ENCODE peak calls at places on chromosomes 3 and 15, in seven cellular contexts. Z is aorta; H is ELR; Y is iPS DF 6.9; K is stimulated activated CD4-positive, alpha-beta T cell treated with anti-CD3 and anti-CD28 coated beads, TNF-alpha, amount 100 ng/mL, for 24 hours; T is Jurkat, Clone E6-1; U is endodermal cell. J is an unnamed sample.
A peak's percentile ranks its signal among the peaks of the same experiment; 100 is the strongest.

GRCh38 chr3:152459572-152459971 is 190.8 kb downstream of the MBNL1 start:
- DNase-seq in Z (no peak), H (no peak), Y (no peak), K (no peak), T (no peak), U (no peak), J (no peak)

GRCh38 chr3:14457999-14458398 is 55.6 kb downstream of the SLC6A6 start:
- DNase-seq in Z (no peak), H (no peak), Y (peak; percentile 27), K (no peak), T (no peak), U (peak; percentile 85), J (no peak)

GRCh38 chr3:188647237-188647636 is 493.3 kb downstream of the LPP start:
- DNase-seq in Z (no peak), H (no peak), Y (no peak), K (no peak), T (no peak), U (no peak), J (no peak)

GRCh38 chr3:141368062-141368924 is at the start of gene ZBTB38:
- DNase-seq in Z (peak; percentile 96), H (peak; percentile 98), Y (peak; percentile 64), K (no peak), T (no peak), U (peak; percentile 95), J (no peak)

GRCh38 chr3:191768421-191768820 is 307.5 kb downstream of the PYDC2 start:
- DNase-seq in Z (no peak), H (peak; percentile 10), Y (no peak), K (no peak), T (no peak), U (peak; percentile 72), J (no peak)

GRCh38 chr3:11467875-11468274 is 175.8 kb downstream of the VGLL4 start:
- DNase-seq in Z (no peak), H (no peak), Y (no peak), K (no peak), T (no peak), U (no peak), J (no peak)

GRCh38 chr3:128435561-128435960 is 31.1 kb downstream of the DNAJB8 start:
- DNase-seq in Z (no peak), H (no peak), Y (no peak), K (no peak), T (no peak), U (no peak), J (no peak)

GRCh38 chr3:171959532-171960044 is 79.8 kb upstream of the FNDC3B start:
- DNase-seq in Z (no peak), H (no peak), Y (no peak), K (no peak), T (no peak), U (peak; percentile 64), J (no peak)

GRCh38 chr15:69034352-69034751 is 19.9 kb downstream of the NOX5 start:
- DNase-seq in Z (no peak), H (peak; percentile 94), Y (no peak), K (no peak), T (no peak), U (no peak), J (no peak)

GRCh38 chr3:35413483-35413882 is 225.8 kb upstream of the ARPP21 start:
- DNase-seq in Z (no peak), H (no peak), Y (no peak), K (no peak), T (no peak), U (no peak), J (no peak)

GRCh38 chr3:63872135-63872924 is 8.7 kb downstream of the ATXN7 start:
- DNase-seq in Z (no peak), H (peak; percentile 87), Y (no peak), K (no peak), T (no peak), U (no peak), J (no peak)

GRCh38 chr3:149299938-149300791 is 33.3 kb downstream of the TM4SF18 start:
- DNase-seq in Z (no peak), H (peak; percentile 98), Y (no peak), K (no peak), T (no peak), U (no peak), J (peak; percentile 32)

GRCh38 chr15:65769482-65769881 is 22.6 kb downstream of the DENND4A start:
- DNase-seq in Z (no peak), H (no peak), Y (no peak), K (no peak), T (no peak), U (no peak), J (no peak)

GRCh38 chr15:29708519-29708918 is 113.7 kb downstream of the TJP1 start:
- DNase-seq in Z (no peak), H (no peak), Y (no peak), K (no peak), T (no peak), U (no peak), J (no peak)

GRCh38 chr3:128493221-128494151 is 485 bp upstream of the GATA2 start:
- DNase-seq in Z (no peak), H (no peak), Y (no peak), K (no peak), T (no peak), U (peak; percentile 67), J (no peak)

GRCh38 chr3:178084938-178085816 is 451.1 kb upstream of the KCNMB2 start:
- DNase-seq in Z (peak; percentile 79), H (no peak), Y (peak; percentile 27), K (peak; percentile 8), T (no peak), U (peak; percentile 90), J (peak; percentile 98)